ENCODE peak calls at places on chromosomes 3 and 15, in four cellular contexts. P is neural progenitor cell, B is MM.1S, G is OCI-LY7. F is an unnamed sample. For H3K36me3, the result is how much of the 10 kb centered on the place peaks cover.

GRCh38 chr15:94584833-94585244 is 353.5 kb downstream of the MCTP2 start:
- DNase-seq in B (peak), G (peak), P (no peak), F (no peak)

GRCh38 chr3:69058180-69058946 is 6.2 kb upstream of the TMF1 start:
- DNase-seq in G (peak), P (no peak), B (no peak), F (no peak)

GRCh38 chr3:186320862-186321568 is 41.0 kb downstream of the DGKG start:
- DNase-seq in B (no peak), G (no peak), P (no peak), F (no peak)

GRCh38 chr3:25292604-25293003 is 135.5 kb upstream of the RARB start:
- DNase-seq in G (no peak), P (no peak), B (no peak), F (no peak)

GRCh38 chr3:176174060-176174459 is 1023.2 kb downstream of the TBL1XR1 start:
- DNase-seq in P (no peak), B (no peak), G (no peak), F (no peak)

GRCh38 chr15:63357657-63358161 is 23.9 kb downstream of the CA12 start:
- DNase-seq in G (no peak), B (no peak), P (no peak), F (no peak)

GRCh38 chr3:151909720-151910405 is 36.4 kb downstream of the SUCNR1 start:
- DNase-seq in G (no peak), B (no peak), P (no peak), F (no peak)

GRCh38 chr15:90607361-90607760 is 77.6 kb downstream of the CRTC3 start:
- DNase-seq in P (no peak), G (no peak), B (no peak), F (no peak)

GRCh38 chr15:49415638-49416037 is 7.4 kb upstream of the FGF7 start:
- DNase-seq in G (no peak), P (no peak), B (no peak), F (no peak)

GRCh38 chr3:29694783-29695182 is 413.9 kb downstream of the RBMS3 start:
- DNase-seq in P (no peak), B (no peak), G (no peak), F (peak)

GRCh38 chr3:5197470-5198312 is 10.2 kb downstream of the EDEM1 start:
- DNase-seq in B (peak), P (no peak), G (peak), F (no peak)

GRCh38 chr15:100602822-100603393 is 519 bp downstream of the ASB7 start:
- DNase-seq in G (peak), B (peak), P (peak), F (peak)

GRCh38 chr3:190811775-190812480 is 50.6 kb downstream of the GMNC start:
- DNase-seq in B (peak), G (peak), P (peak), F (peak)

GRCh38 chr3:5499404-5499803 is 311.9 kb downstream of the EDEM1 start:
- DNase-seq in P (no peak), B (peak), G (no peak), F (no peak)

GRCh38 chr3:191774485-191774884 is 313.5 kb downstream of the PYDC2 start:
- DNase-seq in G (no peak), B (no peak), P (no peak), F (peak)

GRCh38 chr3:12350151-12350813 is 61.4 kb downstream of the PPARG start:
- DNase-seq in B (no peak), P (no peak), G (no peak), F (no peak)

GRCh38 chr15:67777071-67777470 is 48.2 kb upstream of the SKOR1 start:
- DNase-seq in G (no peak), B (no peak), P (no peak), F (no peak)

GRCh38 chr15:78212546-78213424 is 21.6 kb downstream of the ACSBG1 start:
- DNase-seq in G (no peak), B (no peak), P (no peak), F (peak)

GRCh38 chr3:107367353-107367752 is 9.9 kb upstream of the CCDC54 start:
- DNase-seq in B (no peak), P (no peak), G (peak), F (no peak)

GRCh38 chr15:71066983-71067382 is 48.3 kb upstream of the THSD4 start:
- DNase-seq in P (no peak), B (no peak), G (no peak), F (no peak)

GRCh38 chr3:67783281-67784250 is 129.2 kb upstream of the SUCLG2 start:
- DNase-seq in P (no peak), B (no peak), G (no peak), F (no peak)

GRCh38 chr3:34022147-34022546 is 223.7 kb downstream of the PDCD6IP start:
- DNase-seq in B (no peak), P (no peak), G (peak), F (no peak)

GRCh38 chr15:94306700-94307650 is 75.6 kb downstream of the MCTP2 start:
- DNase-seq in B (no peak), P (no peak), G (peak), F (no peak)

GRCh38 chr3:161273589-161274218 is 52.6 kb downstream of the NMD3 start:
- DNase-seq in P (peak), G (peak), B (peak), F (peak)

GRCh38 chr3:186225603-186226002 is 116.7 kb upstream of the ETV5 start:
- DNase-seq in B (no peak), P (no peak), G (no peak), F (no peak)

GRCh38 chr15:76947454-76947853 is 15.9 kb downstream of the RCN2 start:
- DNase-seq in B (no peak), P (no peak), G (peak), F (no peak)
- H3K36me3 ChIP-seq in B (under half), P (under half), G (half or more), F (under half)

GRCh38 chr15:69450968-69451695 is 1.5 kb upstream of the RPLP1 start:
- DNase-seq in P (no peak), G (no peak), B (peak), F (no peak)
- TF ChIP-seq EZH2phosphoT487 in P (no peak), G (no peak), B (no peak), F (no peak)

GRCh38 chr3:52208556-52208955 is 10.6 kb downstream of the ALAS1 start:
- DNase-seq in P (no peak), B (no peak), G (no peak), F (no peak)
- H3K27ac ChIP-seq in P (no peak), B (no peak), G (no peak), F (no peak)

GRCh38 chr15:59229453-59229852 is 22.8 kb downstream of the LDHAL6B start:
- DNase-seq in G (no peak), B (no peak), P (no peak), F (no peak)
- H3K36me3 ChIP-seq in G (under half), B (under half), P (under half), F (under half)

DNA sequence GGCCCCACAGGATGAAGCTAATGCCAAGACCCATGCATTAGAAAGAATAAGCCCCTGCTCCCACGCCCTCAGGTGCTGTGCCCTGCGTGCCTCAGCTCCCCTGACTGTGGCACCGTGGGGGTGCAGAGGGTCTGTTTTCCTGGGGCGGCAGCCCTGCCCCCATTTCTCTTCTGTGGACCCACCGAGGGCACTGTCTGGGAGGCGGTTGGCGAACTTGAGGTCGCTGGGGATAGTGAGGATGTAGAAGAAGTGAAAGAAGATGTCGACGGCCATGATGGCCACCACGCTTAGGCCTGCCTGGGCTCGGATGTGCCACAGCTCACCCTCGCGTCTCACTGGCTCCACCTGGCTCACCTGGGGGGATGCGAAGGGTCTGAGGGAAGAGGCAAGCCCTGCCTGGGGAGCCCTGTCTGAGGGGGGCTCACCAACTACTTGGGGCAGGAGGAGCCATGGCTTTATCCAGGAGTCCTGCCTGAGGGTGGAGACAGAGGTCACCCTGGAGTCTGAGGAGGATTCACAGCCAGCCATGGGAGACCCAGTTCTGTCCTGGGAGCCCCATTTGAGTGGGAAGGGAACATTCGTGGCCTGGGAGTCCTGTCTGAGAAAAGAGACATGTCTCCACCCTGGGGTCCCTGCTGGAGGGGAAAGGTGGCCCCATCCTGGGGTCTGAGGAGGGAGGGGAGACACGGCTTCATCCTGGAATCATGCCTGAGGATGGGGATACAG is 5.1 kb downstream of the HHATL start:
- DNase-seq in G (no peak), B (no peak), P (no peak), F (no peak)
- TF ChIP-seq EZH2phosphoT487 in G (no peak), B (no peak), P (no peak), F (no peak)

GRCh38 chr3:31354373-31354772 is 178.4 kb upstream of the STT3B start:
- DNase-seq in P (no peak), G (no peak), B (no peak), F (no peak)

GRCh38 chr3:31353166-31353565 is 179.6 kb upstream of the STT3B start:
- DNase-seq in P (no peak), B (no peak), G (no peak), F (no peak)

GRCh38 chr3:31357451-31357850 is 175.3 kb upstream of the STT3B start:
- DNase-seq in P (no peak), B (no peak), G (no peak), F (no peak)

GRCh38 chr3:31358473-31359075 is 174.2 kb upstream of the STT3B start:
- DNase-seq in G (no peak), P (no peak), B (no peak), F (no peak)

DNA sequence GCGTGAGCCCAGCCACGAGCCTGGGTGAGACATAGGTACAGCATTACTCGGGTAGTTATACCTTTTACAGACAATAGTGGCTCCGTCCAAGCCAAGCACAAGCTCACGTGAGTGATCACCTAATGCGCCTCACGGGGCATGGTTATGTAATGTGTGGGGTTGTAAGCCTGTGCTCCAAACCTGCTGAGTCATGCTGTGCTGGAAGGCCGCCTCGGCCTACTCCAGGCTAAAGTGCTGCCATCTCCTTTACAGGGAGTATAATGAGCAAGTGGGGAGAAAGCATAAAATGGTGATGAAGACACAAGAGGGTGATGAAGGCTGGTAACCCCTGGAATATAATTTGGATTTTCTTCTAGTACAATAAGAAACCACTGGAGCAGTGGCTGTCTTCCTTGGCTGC is 175.8 kb upstream of the STT3B start:
- DNase-seq in P (no peak), G (no peak), B (no peak), F (peak)
- H3K27ac ChIP-seq in P (no peak), G (no peak), B (no peak), F (no peak)

DNA sequence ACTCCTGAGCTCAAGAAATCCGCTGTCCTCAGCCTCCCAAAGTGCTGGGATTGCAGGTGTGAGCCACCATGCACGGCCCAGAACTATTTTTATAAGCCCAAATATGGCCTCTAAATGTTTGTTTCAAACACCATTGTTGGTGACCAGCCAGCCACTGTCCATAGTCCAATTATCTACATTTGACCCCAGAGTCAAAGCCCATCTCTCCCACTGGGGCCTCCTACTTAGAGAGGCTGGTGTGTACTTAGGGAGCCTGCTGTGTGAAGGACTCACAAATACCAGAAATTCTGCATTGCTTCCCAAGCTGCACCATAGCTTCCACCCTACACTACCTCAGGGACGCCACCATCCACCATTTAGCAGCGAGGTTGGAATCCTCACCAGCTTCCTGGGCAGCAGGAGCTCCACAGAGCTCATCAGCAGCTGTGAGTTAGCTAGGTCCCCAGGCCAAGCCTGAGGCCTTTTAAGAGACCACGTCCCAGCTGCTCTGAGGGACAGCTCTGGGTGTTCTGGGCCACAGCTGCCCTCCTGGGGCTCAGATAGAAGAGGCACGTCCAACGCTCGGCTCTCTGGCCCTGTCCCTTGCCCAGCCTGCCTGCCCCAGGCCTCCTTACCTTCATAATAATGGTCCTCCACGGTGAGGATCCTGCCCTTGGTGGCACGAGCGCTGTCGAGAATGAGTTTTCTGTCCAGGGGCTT is 29.5 kb downstream of the TKT start:
- DNase-seq in G (no peak), B (no peak), P (no peak), F (no peak)
- H3K36me3 ChIP-seq in G (half or more), B (under half), P (under half), F (under half)

GRCh38 chr15:39317225-39317624 is 263.7 kb upstream of the THBS1 start:
- DNase-seq in P (no peak), B (no peak), G (no peak), F (no peak)
- TF ChIP-seq EZH2phosphoT487 in P (no peak), B (no peak), G (no peak), F (no peak)

GRCh38 chr3:170752571-170753155 is 117.3 kb downstream of the RPL22L1 start:
- DNase-seq in P (no peak), G (no peak), B (no peak), F (no peak)
- H3K27ac ChIP-seq in P (no peak), G (no peak), B (no peak), F (peak)

F was measured in hepatocyte.